ENCODE peak calls at places on chromosomes 16 and 17, in eight cellular contexts. J is cardiac muscle cell, C is ascending aorta, D is tibial nerve, S is psoas muscle, E is HCT116, M is hepatocyte, A is brain microvascular endothelial cell. O is an unnamed sample.

GRCh38 chr17:12021604-12022003 is 927 bp downstream of the MAP2K4 start:
- DNase-seq in J (peak; percentile 3), C (no peak), D (no peak), S (no peak), E (no peak), M (no peak), A (no peak), O (no peak)

GRCh38 chr16:85621698-85622433 is 8.7 kb downstream of the GSE1 start:
- DNase-seq in J (no peak), C (no peak), D (no peak), S (no peak), E (no peak), M (peak; percentile 83), A (no peak), O (no peak)

GRCh38 chr16:83393196-83393981 is 414.4 kb upstream of the HSBP1 start:
- DNase-seq in J (no peak), C (peak; percentile 9), D (no peak), S (no peak), E (no peak), M (no peak), A (peak; percentile 50), O (no peak)

GRCh38 chr16:30528799-30529457 is 2.6 kb upstream of the ZNF768 start:
- DNase-seq in J (no peak), C (no peak), D (no peak), S (peak; percentile 49), E (no peak), M (no peak), A (no peak), O (no peak)

GRCh38 chr16:15899538-15900100 is 11.2 kb upstream of the CEP20 start:
- DNase-seq in J (no peak), C (no peak), D (no peak), S (no peak), E (peak; percentile 99), M (peak; percentile 79), A (peak; percentile 60), O (no peak)

GRCh38 chr16:58176608-58177346 is 21.1 kb downstream of the CSNK2A2 start:
- DNase-seq in J (no peak), C (no peak), D (no peak), S (no peak), E (no peak), M (no peak), A (no peak), O (no peak)

GRCh38 chr17:45666046-45666600 is 118.0 kb upstream of the CRHR1 start:
- DNase-seq in J (no peak), C (no peak), D (no peak), S (no peak), E (no peak), M (no peak), A (no peak), O (peak; percentile 79)

GRCh38 chr17:52636443-52636842 is 477.9 kb upstream of the CA10 start:
- DNase-seq in J (no peak), C (no peak), D (no peak), S (no peak), E (no peak), M (no peak), A (no peak), O (no peak)

GRCh38 chr16:89505204-89506112 is 2.7 kb upstream of the SPG7 start:
- DNase-seq in J (no peak), C (peak; percentile 71), D (peak; percentile 95), S (peak; percentile 92), E (peak; percentile 95), M (peak; percentile 88), A (peak; percentile 87), O (no peak)

GRCh38 chr16:73956592-73957495 is 339.8 kb upstream of the PSMD7 start:
- DNase-seq in J (peak; percentile 73), C (no peak), D (peak; percentile 72), S (no peak), E (peak; percentile 32), M (peak; percentile 85), A (peak; percentile 78), O (peak; percentile 63)

GRCh38 chr16:90011196-90011819 is 7.9 kb downstream of the DBNDD1 start:
- DNase-seq in J (no peak), C (no peak), D (no peak), S (no peak), E (no peak), M (no peak), A (no peak), O (no peak)

GRCh38 chr17:72274632-72275031 is 153.8 kb downstream of the SOX9 start:
- DNase-seq in J (no peak), C (no peak), D (no peak), S (no peak), E (no peak), M (no peak), A (no peak), O (no peak)

GRCh38 chr16:88591577-88592021 is 21.4 kb downstream of the ZC3H18 start:
- DNase-seq in J (no peak), C (peak; percentile 41), D (peak; percentile 16), S (peak; percentile 66), E (no peak), M (no peak), A (no peak), O (no peak)

GRCh38 chr17:75097865-75098264 is 10.1 kb downstream of the SLC16A5 start:
- DNase-seq in J (no peak), C (no peak), D (no peak), S (no peak), E (no peak), M (no peak), A (no peak), O (no peak)

GRCh38 chr16:81928975-81929374 is 82.3 kb downstream of the SDR42E1 start:
- DNase-seq in J (no peak), C (no peak), D (no peak), S (no peak), E (no peak), M (no peak), A (no peak), O (no peak)

GRCh38 chr17:1469231-1469852 is 13.3 kb upstream of the CRK start:
- DNase-seq in J (peak; percentile 61), C (no peak), D (no peak), S (no peak), E (no peak), M (no peak), A (no peak), O (no peak)

GRCh38 chr16:69166221-69166833 is 20.6 kb upstream of the SNTB2 start:
- DNase-seq in J (peak; percentile 58), C (no peak), D (no peak), S (no peak), E (no peak), M (no peak), A (peak; percentile 28), O (no peak)

GRCh38 chr16:84543253-84543652 is 38.8 kb upstream of the MEAK7 start:
- DNase-seq in J (no peak), C (no peak), D (no peak), S (no peak), E (no peak), M (no peak), A (no peak), O (no peak)
- H3K27ac ChIP-seq in J (no peak overlapping the region), C (no peak overlapping the region), D (no peak overlapping the region), S (no peak overlapping the region), E (no peak overlapping the region), M (no peak overlapping the region), A (no peak overlapping the region), O (no peak overlapping the region)

GRCh38 chr16:67394271-67395104 is 1.2 kb upstream of the TPPP3 start:
- DNase-seq in J (peak; percentile 25), C (no peak), D (no peak), S (peak; percentile 63), E (no peak), M (peak; percentile 49), A (no peak), O (no peak)
- H3K4me3 ChIP-seq in J (no peak overlapping the region), C (peak overlapping the region; percentile 58), D (peak overlapping the region; percentile 14), S (peak overlapping the region; percentile 59), E (no peak overlapping the region), M (no peak overlapping the region), A (no peak overlapping the region), O (no peak overlapping the region)

DNA sequence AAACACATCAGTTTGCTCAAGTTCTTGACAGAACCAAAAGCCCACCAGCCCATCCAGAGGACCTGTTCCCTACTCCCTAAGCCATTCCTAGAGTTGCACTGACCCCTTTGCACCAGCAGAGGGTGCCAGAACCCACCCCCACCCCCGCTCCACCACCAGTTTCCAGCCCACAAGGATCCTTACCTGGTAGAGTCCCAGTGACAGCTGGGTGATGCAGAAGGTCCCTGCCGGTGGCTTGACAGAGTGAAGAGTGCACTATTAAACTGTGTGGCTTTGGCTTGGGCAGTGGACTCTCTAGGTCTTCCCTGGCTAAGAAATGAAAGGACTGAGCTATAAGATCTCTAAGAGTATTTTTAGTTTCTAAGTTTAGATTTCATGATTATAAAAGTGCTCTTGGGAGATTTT is 73.3 kb upstream of the MTMR4 start:
- DNase-seq in J (peak; percentile 71), C (no peak), D (peak; percentile 42), S (peak; percentile 52), E (peak; percentile 64), M (peak; percentile 70), A (peak; percentile 21), O (peak; percentile 89)
- TF ChIP-seq CTCF in J (peak; percentile 98), C (peak; percentile 92), D (peak; percentile 79), S (peak; percentile 77), E (peak; percentile 100), M (peak; percentile 89), A (peak; percentile 99), O (peak; percentile 99)

GRCh38 chr17:9907131-9907530 is 2.1 kb upstream of the RCVRN start:
- DNase-seq in J (no peak), C (no peak), D (no peak), S (no peak), E (no peak), M (no peak), A (no peak), O (peak; percentile 82)

GRCh38 chr17:9905902-9906301 is 831 bp upstream of the RCVRN start:
- DNase-seq in J (peak; percentile 35), C (no peak), D (peak; percentile 54), S (peak; percentile 61), E (peak; percentile 26), M (peak; percentile 40), A (no peak), O (peak; percentile 84)

GRCh38 chr17:9906616-9907015 is 1.5 kb upstream of the RCVRN start:
- DNase-seq in J (no peak), C (no peak), D (no peak), S (no peak), E (no peak), M (no peak), A (no peak), O (no peak)

GRCh38 chr17:9908649-9909042 is 3.6 kb upstream of the RCVRN start:
- DNase-seq in J (no peak), C (no peak), D (no peak), S (no peak), E (no peak), M (no peak), A (no peak), O (no peak)

DNA sequence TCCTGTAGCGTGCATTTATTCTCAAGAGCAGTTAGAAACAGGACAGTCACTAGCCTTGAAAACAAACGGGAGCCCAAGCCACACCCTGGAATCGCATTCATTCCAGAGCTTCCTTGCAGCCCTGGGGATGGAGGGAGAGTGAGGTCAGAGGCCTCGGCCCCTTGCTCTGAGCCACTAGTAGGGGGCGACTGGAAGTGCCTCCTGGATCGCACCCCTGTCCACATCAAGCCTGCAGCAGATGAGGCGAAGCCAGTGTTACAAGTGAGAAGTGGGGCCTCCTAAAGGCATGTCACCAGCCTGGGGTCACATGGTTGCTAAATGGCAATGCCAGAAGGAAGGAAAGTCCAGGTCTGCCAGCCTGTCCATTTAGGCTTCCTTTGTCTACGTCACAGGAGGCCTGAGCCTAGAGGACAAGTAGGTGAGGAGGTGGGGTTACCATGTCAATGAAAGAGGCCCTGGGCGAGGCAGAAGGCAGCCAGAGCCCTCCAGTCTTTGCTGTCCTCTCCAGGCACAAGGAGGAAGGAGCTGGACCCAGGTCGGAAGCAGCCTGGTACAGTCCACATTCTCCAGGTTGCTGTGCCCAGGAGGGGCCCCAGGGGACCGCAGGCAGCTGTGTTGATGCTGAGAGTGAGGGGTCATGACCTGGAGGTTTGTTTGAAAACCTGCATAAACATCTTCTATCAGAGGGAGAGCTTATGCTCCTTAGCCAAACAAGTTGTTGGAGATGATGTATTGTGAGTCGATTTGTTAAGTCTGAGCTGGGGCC is 3.0 kb upstream of the RCVRN start:
- DNase-seq in J (no peak), C (no peak), D (no peak), S (no peak), E (no peak), M (no peak), A (no peak), O (no peak)
- H3K27ac ChIP-seq in J (no peak overlapping the region), C (no peak overlapping the region), D (no peak overlapping the region), S (no peak overlapping the region), E (no peak overlapping the region), M (no peak overlapping the region), A (no peak overlapping the region), O (peak overlapping the region; percentile 83)